ENCODE peak calls at places on chromosomes 12 and 14, in seven cellular contexts. D, Y, A, T, N, K and W are unnamed samples.

GRCh38 chr12:80590085-80590484 is 117.3 kb upstream of the MYF6 start:
- DNase-seq in D (no peak), Y (no peak), A (no peak), T (no peak), N (no peak), K (no peak), W (no peak)

GRCh38 chr12:6769003-6769389 is 2.8 kb downstream of the PTMS start:
- DNase-seq in D (no peak), Y (no peak), A (no peak), T (no peak), N (no peak), K (peak), W (no peak)

GRCh38 chr14:97687944-97688625 is 890.9 kb downstream of the VRK1 start:
- DNase-seq in D (no peak), Y (no peak), A (no peak), T (no peak), N (no peak), K (no peak), W (no peak)

GRCh38 chr12:131863711-131864396 is 30.6 kb upstream of the ULK1 start:
- DNase-seq in D (no peak), Y (no peak), A (no peak), T (no peak), N (no peak), K (no peak), W (no peak)

GRCh38 chr14:100692859-100693558 is 33.7 kb upstream of the DLK1 start:
- DNase-seq in D (peak), Y (peak), A (peak), T (no peak), N (no peak), K (no peak), W (no peak)

GRCh38 chr12:54398995-54399793 is 14.7 kb upstream of the ZNF385A start:
- DNase-seq in D (peak), Y (peak), A (peak), T (no peak), N (peak), K (peak), W (peak)

GRCh38 chr12:48003226-48004038 is 844 bp downstream of the COL2A1 start:
- DNase-seq in D (no peak), Y (no peak), A (no peak), T (no peak), N (no peak), K (peak), W (no peak)

GRCh38 chr12:48998497-48999353 is 450 bp downstream of the DDN start:
- DNase-seq in D (no peak), Y (no peak), A (no peak), T (no peak), N (no peak), K (no peak), W (no peak)

GRCh38 chr14:95044463-95045254 is 112.7 kb downstream of the DICER1 start:
- DNase-seq in D (no peak), Y (no peak), A (no peak), T (no peak), N (no peak), K (no peak), W (no peak)

GRCh38 chr14:76812422-76813383 is at the start of gene ANGEL1:
- DNase-seq in D (peak), Y (peak), A (peak), T (peak), N (peak), K (peak), W (peak)

GRCh38 chr12:111034148-111034910 is 114.0 kb upstream of the MYL2 start:
- DNase-seq in D (no peak), Y (peak), A (no peak), T (no peak), N (no peak), K (peak), W (no peak)

GRCh38 chr12:104628338-104629135 is 171.8 kb downstream of the CHST11 start:
- DNase-seq in D (no peak), Y (peak), A (no peak), T (no peak), N (no peak), K (no peak), W (no peak)

GRCh38 chr12:48765753-48766162 is 23.1 kb downstream of the ADCY6 start:
- DNase-seq in D (no peak), Y (peak), A (no peak), T (no peak), N (no peak), K (no peak), W (no peak)

GRCh38 chr14:58746261-58746660 is 108.5 kb downstream of the DACT1 start:
- DNase-seq in D (no peak), Y (no peak), A (peak), T (no peak), N (no peak), K (no peak), W (no peak)

GRCh38 chr12:3359478-3359877 is 131.5 kb upstream of the PRMT8 start:
- DNase-seq in D (no peak), Y (no peak), A (no peak), T (no peak), N (no peak), K (no peak), W (no peak)

GRCh38 chr14:53401646-53402045 is 248.5 kb upstream of the DDHD1 start:
- DNase-seq in D (no peak), Y (no peak), A (no peak), T (no peak), N (no peak), K (no peak), W (no peak)

GRCh38 chr14:86430807-86431206 is 900.9 kb downstream of the FLRT2 start:
- DNase-seq in D (no peak), Y (no peak), A (no peak), T (no peak), N (no peak), K (no peak), W (no peak)

GRCh38 chr12:101021911-101022388 is 188.1 kb downstream of the SLC5A8 start:
- DNase-seq in D (peak), Y (no peak), A (no peak), T (no peak), N (no peak), K (no peak), W (no peak)

GRCh38 chr12:27305673-27306504 is 26.7 kb upstream of the BMAL2 start:
- DNase-seq in D (peak), Y (peak), A (peak), T (no peak), N (no peak), K (no peak), W (no peak)

GRCh38 chr14:99589651-99590530 is 14.1 kb downstream of the CCDC85C start:
- DNase-seq in D (no peak), Y (no peak), A (no peak), T (no peak), N (no peak), K (no peak), W (no peak)

GRCh38 chr14:60565211-60565610 is 56.3 kb downstream of the SIX6 start:
- DNase-seq in D (peak), Y (no peak), A (no peak), T (no peak), N (no peak), K (no peak), W (no peak)